ENCODE peak calls at places on chromosome 6, in seven cellular contexts. Y is NB4, V is IMR-90, S is heart left ventricle, K is prostate gland, C is HCT116, W is A549. J is an unnamed sample.

GRCh38 chr6:43627008-43627825 is 1.8 kb downstream of the GTPBP2 start:
- DNase-seq in Y (peak; percentile 58), V (peak; percentile 99), S (peak; percentile 86), K (peak; percentile 28), C (peak; percentile 78), W (peak; percentile 30), J (peak; percentile 92)

GRCh38 chr6:151300267-151300930 is 60.6 kb downstream of the AKAP12 start:
- DNase-seq in Y (no peak), V (no peak), S (no peak), K (no peak), C (no peak), W (no peak), J (no peak)

GRCh38 chr6:57165080-57165479 is 7.0 kb upstream of the BAG2 start:
- DNase-seq in Y (no peak), V (no peak), S (no peak), K (no peak), C (no peak), W (no peak), J (no peak)

GRCh38 chr6:100126682-100127484 is 132.9 kb upstream of the MCHR2 start:
- DNase-seq in Y (no peak), V (no peak), S (no peak), K (no peak), C (no peak), W (no peak), J (no peak)

GRCh38 chr6:40177596-40177995 is 243.3 kb upstream of the MOCS1 start:
- DNase-seq in Y (no peak), V (no peak), S (no peak), K (no peak), C (no peak), W (no peak), J (no peak)

GRCh38 chr6:44972710-44973109 is 355.4 kb upstream of the RUNX2 start:
- DNase-seq in Y (no peak), V (no peak), S (no peak), K (no peak), C (no peak), W (no peak), J (no peak)

GRCh38 chr6:134826889-134827737 is 122.8 kb downstream of the ALDH8A1 start:
- DNase-seq in Y (no peak), V (peak; percentile 81), S (peak; percentile 57), K (peak; percentile 55), C (no peak), W (no peak), J (peak; percentile 82)

GRCh38 chr6:14141531-14141930 is 24.0 kb downstream of the CD83 start:
- DNase-seq in Y (no peak), V (no peak), S (no peak), K (no peak), C (no peak), W (no peak), J (no peak)

GRCh38 chr6:1004885-1005635 is 306.8 kb upstream of the FOXQ1 start:
- DNase-seq in Y (no peak), V (no peak), S (no peak), K (no peak), C (peak; percentile 31), W (no peak), J (no peak)

GRCh38 chr6:160960839-160961238 is 30.7 kb upstream of the MAP3K4 start:
- DNase-seq in Y (no peak), V (no peak), S (no peak), K (no peak), C (no peak), W (no peak), J (no peak)

GRCh38 chr6:62746968-62747367 is 460.9 kb upstream of the KHDRBS2 start:
- DNase-seq in Y (no peak), V (no peak), S (no peak), K (no peak), C (no peak), W (no peak), J (no peak)

GRCh38 chr6:25229671-25230321 is 49.4 kb upstream of the CARMIL1 start:
- DNase-seq in Y (no peak), V (peak; percentile 59), S (no peak), K (no peak), C (peak; percentile 15), W (no peak), J (no peak)

GRCh38 chr6:104936766-104937535 is 20.0 kb upstream of the LIN28B start:
- DNase-seq in Y (no peak), V (no peak), S (no peak), K (no peak), C (no peak), W (no peak), J (no peak)

GRCh38 chr6:65943548-65943947 is 236.5 kb upstream of the EYS start:
- DNase-seq in Y (no peak), V (no peak), S (no peak), K (no peak), C (no peak), W (no peak), J (no peak)

GRCh38 chr6:110415297-110415916 is at the start of gene DDO:
- DNase-seq in Y (no peak), V (peak; percentile 22), S (peak; percentile 85), K (peak; percentile 79), C (no peak), W (no peak), J (peak; percentile 83)

GRCh38 chr6:167937948-167938911 is 59.2 kb upstream of the KIF25 start:
- DNase-seq in Y (peak; percentile 45), V (no peak), S (no peak), K (no peak), C (no peak), W (no peak), J (no peak)

GRCh38 chr6:57210060-57210459 is 12.0 kb downstream of the RAB23 start:
- DNase-seq in Y (no peak), V (no peak), S (no peak), K (no peak), C (no peak), W (no peak), J (no peak)

GRCh38 chr6:22194188-22194921 is 102.5 kb downstream of the PRL start:
- DNase-seq in Y (peak; percentile 15), V (peak; percentile 72), S (no peak), K (no peak), C (no peak), W (no peak), J (no peak)

GRCh38 chr6:149560736-149561135 is 5.4 kb upstream of the GINM1 start:
- DNase-seq in Y (peak; percentile 30), V (no peak), S (no peak), K (no peak), C (peak; percentile 58), W (peak; percentile 49), J (no peak)

GRCh38 chr6:89145461-89145961 is 344 bp upstream of the PM20D2 start:
- DNase-seq in Y (peak; percentile 82), V (peak; percentile 15), S (no peak), K (peak; percentile 28), C (no peak), W (peak; percentile 18), J (no peak)

GRCh38 chr6:25232478-25232877 is 46.7 kb upstream of the CARMIL1 start:
- DNase-seq in Y (no peak), V (no peak), S (peak; percentile 69), K (no peak), C (no peak), W (no peak), J (no peak)

GRCh38 chr6:155278319-155279049 is 14.7 kb downstream of the CLDN20 start:
- DNase-seq in Y (no peak), V (no peak), S (no peak), K (no peak), C (no peak), W (no peak), J (no peak)

GRCh38 chr6:70312165-70312564 is 9.3 kb upstream of the COL9A1 start:
- DNase-seq in Y (peak; percentile 68), V (peak; percentile 78), S (no peak), K (no peak), C (peak; percentile 70), W (no peak), J (no peak)

GRCh38 chr6:87522686-87523085 is 49.9 kb downstream of the SLC35A1 start:
- DNase-seq in Y (no peak), V (peak; percentile 73), S (no peak), K (no peak), C (no peak), W (no peak), J (no peak)

GRCh38 chr6:45115696-45116095 is 212.4 kb upstream of the RUNX2 start:
- DNase-seq in Y (no peak), V (peak; percentile 12), S (no peak), K (no peak), C (no peak), W (no peak), J (no peak)

GRCh38 chr6:145276746-145277145 is 458.6 kb downstream of the EPM2A start:
- DNase-seq in Y (no peak), V (peak; percentile 30), S (no peak), K (no peak), C (no peak), W (no peak), J (no peak)

GRCh38 chr6:41846666-41847237 is 48.4 kb downstream of the USP49 start:
- DNase-seq in Y (peak; percentile 78), V (peak; percentile 94), S (peak; percentile 70), K (peak; percentile 87), C (peak; percentile 68), W (peak; percentile 55), J (peak; percentile 28)
- TF ChIP-seq POLR2A in Y (no peak), V (no peak), S (no peak), K (no peak), C (no peak), W (no peak), J (no peak)

GRCh38 chr6:169248521-169248971 is 5.1 kb downstream of the THBS2 start:
- DNase-seq in Y (no peak), V (no peak), S (no peak), K (no peak), C (no peak), W (no peak), J (peak; percentile 28)

GRCh38 chr6:169249057-169249456 is 4.6 kb downstream of the THBS2 start:
- DNase-seq in Y (no peak), V (no peak), S (no peak), K (no peak), C (no peak), W (no peak), J (peak; percentile 31)

GRCh38 chr6:169251371-169251802 is 2.3 kb downstream of the THBS2 start:
- DNase-seq in Y (no peak), V (no peak), S (no peak), K (no peak), C (no peak), W (no peak), J (peak; percentile 28)

GRCh38 chr6:169251822-169252804 is 1.5 kb downstream of the THBS2 start:
- DNase-seq in Y (no peak), V (no peak), S (no peak), K (no peak), C (no peak), W (no peak), J (peak; percentile 27)

GRCh38 chr6:169250660-169251059 is 3.0 kb downstream of the THBS2 start:
- DNase-seq in Y (peak; percentile 35), V (peak; percentile 95), S (no peak), K (no peak), C (peak; percentile 23), W (peak; percentile 2), J (no peak)
- TF ChIP-seq CTCF in Y (no peak), V (no peak), S (no peak), K (no peak), C (no peak), W (no peak), J (no peak)

GRCh38 chr6:6699741-6700367 is 111.3 kb downstream of the LY86 start:
- DNase-seq in Y (peak; percentile 91), V (peak; percentile 91), S (peak; percentile 83), K (peak; percentile 75), C (peak; percentile 58), W (peak; percentile 43), J (peak; percentile 83)
- TF ChIP-seq POLR2A in Y (no peak), V (no peak), S (no peak), K (no peak), C (no peak), W (no peak), J (no peak)

GRCh38 chr6:142462260-142462659 is 160.5 kb downstream of the ADGRG6 start:
- DNase-seq in Y (no peak), V (no peak), S (no peak), K (no peak), C (no peak), W (no peak), J (no peak)
- TF ChIP-seq CTCF in Y (peak; percentile 34), V (no peak), S (no peak), K (no peak), C (peak; percentile 42), W (no peak), J (no peak)

J was measured in uterus.